ENCODE peak calls at places on chromosomes 12 and 14, in five cellular contexts. One of them, this sample, is unnamed.

GRCh38 chr14:104309657-104310369 is 171.4 kb downstream of the KIF26A start:
- DNase-seq in activated CD8-positive, alpha-beta memory T cell treated with anti-CD3 and anti-CD28 coated beads for 1 hour: no peak
- DNase-seq in NCI-H460: no peak
- DNase-seq in ELR: no peak
- DNase-seq in epithelial cell of esophagus: no peak
- DNase-seq in this sample: no peak

GRCh38 chr12:71688961-71689570 is 3.2 kb downstream of the TMEM19 start:
- DNase-seq in activated CD8-positive, alpha-beta memory T cell treated with anti-CD3 and anti-CD28 coated beads for 1 hour: no peak
- DNase-seq in NCI-H460: no peak
- DNase-seq in epithelial cell of esophagus: peak; percentile 63
- DNase-seq in ELR: no peak
- DNase-seq in this sample: peak; percentile 77

GRCh38 chr12:49887091-49887490 is 16.6 kb downstream of the FAIM2 start:
- DNase-seq in ELR: no peak
- DNase-seq in activated CD8-positive, alpha-beta memory T cell treated with anti-CD3 and anti-CD28 coated beads for 1 hour: no peak
- DNase-seq in NCI-H460: no peak
- DNase-seq in epithelial cell of esophagus: no peak
- DNase-seq in this sample: no peak

GRCh38 chr14:65156568-65157366 is 54.5 kb upstream of the MAX start:
- DNase-seq in ELR: peak; percentile 43
- DNase-seq in NCI-H460: no peak
- DNase-seq in activated CD8-positive, alpha-beta memory T cell treated with anti-CD3 and anti-CD28 coated beads for 1 hour: no peak
- DNase-seq in epithelial cell of esophagus: peak; percentile 56
- DNase-seq in this sample: peak; percentile 66

GRCh38 chr12:111178194-111179081 is 190.5 kb downstream of the PHETA1 start:
- DNase-seq in ELR: no peak
- DNase-seq in epithelial cell of esophagus: no peak
- DNase-seq in NCI-H460: no peak
- DNase-seq in activated CD8-positive, alpha-beta memory T cell treated with anti-CD3 and anti-CD28 coated beads for 1 hour: no peak
- DNase-seq in this sample: no peak

GRCh38 chr14:92144708-92145107 is 22.9 kb downstream of the CPSF2 start:
- DNase-seq in epithelial cell of esophagus: no peak
- DNase-seq in activated CD8-positive, alpha-beta memory T cell treated with anti-CD3 and anti-CD28 coated beads for 1 hour: no peak
- DNase-seq in ELR: peak; percentile 45
- DNase-seq in NCI-H460: no peak
- DNase-seq in this sample: no peak

GRCh38 chr12:41965996-41966395 is 178.7 kb downstream of the GXYLT1 start:
- DNase-seq in activated CD8-positive, alpha-beta memory T cell treated with anti-CD3 and anti-CD28 coated beads for 1 hour: no peak
- DNase-seq in epithelial cell of esophagus: no peak
- DNase-seq in NCI-H460: no peak
- DNase-seq in ELR: no peak
- DNase-seq in this sample: no peak

GRCh38 chr12:121295746-121296617 is 527 bp downstream of the CAMKK2 start:
- DNase-seq in NCI-H460: no peak
- DNase-seq in epithelial cell of esophagus: peak; percentile 10
- DNase-seq in ELR: peak; percentile 42
- DNase-seq in activated CD8-positive, alpha-beta memory T cell treated with anti-CD3 and anti-CD28 coated beads for 1 hour: peak; percentile 1
- DNase-seq in this sample: no peak

GRCh38 chr14:74444866-74445265 is 18.9 kb upstream of the SYNDIG1L start:
- DNase-seq in epithelial cell of esophagus: peak; percentile 24
- DNase-seq in ELR: no peak
- DNase-seq in NCI-H460: no peak
- DNase-seq in activated CD8-positive, alpha-beta memory T cell treated with anti-CD3 and anti-CD28 coated beads for 1 hour: no peak
- DNase-seq in this sample: peak; percentile 10

GRCh38 chr12:26032719-26033241 is 74.3 kb downstream of the RASSF8 start:
- DNase-seq in NCI-H460: peak; percentile 89
- DNase-seq in epithelial cell of esophagus: peak; percentile 26
- DNase-seq in ELR: no peak
- DNase-seq in activated CD8-positive, alpha-beta memory T cell treated with anti-CD3 and anti-CD28 coated beads for 1 hour: no peak
- DNase-seq in this sample: no peak

GRCh38 chr12:128811806-128812205 is 12.0 kb downstream of the SLC15A4 start:
- DNase-seq in epithelial cell of esophagus: no peak
- DNase-seq in activated CD8-positive, alpha-beta memory T cell treated with anti-CD3 and anti-CD28 coated beads for 1 hour: no peak
- DNase-seq in NCI-H460: no peak
- DNase-seq in ELR: no peak
- DNase-seq in this sample: no peak

GRCh38 chr12:6959376-6960290 is 8.5 kb downstream of the PTPN6 start:
- DNase-seq in activated CD8-positive, alpha-beta memory T cell treated with anti-CD3 and anti-CD28 coated beads for 1 hour: no peak
- DNase-seq in epithelial cell of esophagus: no peak
- DNase-seq in ELR: no peak
- DNase-seq in NCI-H460: no peak
- DNase-seq in this sample: no peak

GRCh38 chr14:23538785-23539184 is 12.8 kb downstream of the ZFHX2 start:
- DNase-seq in epithelial cell of esophagus: peak; percentile 23
- DNase-seq in ELR: no peak
- DNase-seq in activated CD8-positive, alpha-beta memory T cell treated with anti-CD3 and anti-CD28 coated beads for 1 hour: no peak
- DNase-seq in NCI-H460: no peak
- DNase-seq in this sample: no peak

GRCh38 chr12:114812858-114813761 is 129.1 kb upstream of the TBX3 start:
- DNase-seq in activated CD8-positive, alpha-beta memory T cell treated with anti-CD3 and anti-CD28 coated beads for 1 hour: no peak
- DNase-seq in NCI-H460: no peak
- DNase-seq in epithelial cell of esophagus: no peak
- DNase-seq in ELR: no peak
- DNase-seq in this sample: no peak

GRCh38 chr14:67241416-67242362 is at the start of gene PALS1:
- DNase-seq in activated CD8-positive, alpha-beta memory T cell treated with anti-CD3 and anti-CD28 coated beads for 1 hour: peak; percentile 22
- DNase-seq in NCI-H460: peak; percentile 59
- DNase-seq in ELR: peak; percentile 92
- DNase-seq in epithelial cell of esophagus: peak; percentile 87
- DNase-seq in this sample: peak; percentile 83

GRCh38 chr14:58738189-58738836 is 100.6 kb downstream of the DACT1 start:
- DNase-seq in NCI-H460: no peak
- DNase-seq in activated CD8-positive, alpha-beta memory T cell treated with anti-CD3 and anti-CD28 coated beads for 1 hour: no peak
- DNase-seq in epithelial cell of esophagus: peak; percentile 89
- DNase-seq in ELR: peak; percentile 92
- DNase-seq in this sample: peak; percentile 92

This sample was measured in bronchial epithelial cell.